ENCODE peak calls at places on chromosomes 13 and 19, in four cellular contexts. Q is gastrocnemius medialis, Z is fibroblast of pulmonary artery, Y is cardiac muscle cell. X is an unnamed sample.

GRCh38 chr13:86870388-86870966 is 800.7 kb upstream of the SLITRK5 start:
- DNase-seq in Y (peak; percentile 27), Q (no peak), Z (peak; percentile 24), X (no peak)

GRCh38 chr13:113106053-113106452 is 462 bp downstream of the F7 start:
- DNase-seq in Z (no peak), Y (no peak), Q (no peak), X (peak; percentile 1)

GRCh38 chr19:5070922-5071321 is 102.0 kb downstream of the KDM4B start:
- DNase-seq in Y (no peak), Q (no peak), Z (no peak), X (no peak)

GRCh38 chr13:50989476-50989875 is 79.9 kb downstream of the RNASEH2B start:
- DNase-seq in Q (no peak), Z (peak; percentile 42), Y (peak; percentile 59), X (peak; percentile 36)

GRCh38 chr19:55262359-55262758 is 3.5 kb upstream of the PPP6R1 start:
- DNase-seq in Y (no peak), Q (no peak), Z (no peak), X (no peak)

GRCh38 chr13:98447881-98448641 is 128.8 kb downstream of the STK24 start:
- DNase-seq in Q (no peak), Y (peak; percentile 12), Z (no peak), X (no peak)

GRCh38 chr19:55660991-55661390 is 6.2 kb downstream of the U2AF2 start:
- DNase-seq in Z (no peak), Y (no peak), Q (no peak), X (no peak)

GRCh38 chr19:14517446-14517839 is 754 bp downstream of the DNAJB1 start:
- DNase-seq in Y (peak; percentile 37), Z (peak; percentile 27), Q (no peak), X (no peak)

GRCh38 chr19:48342841-48343540 is 17.6 kb downstream of the EMP3 start:
- DNase-seq in Q (no peak), Z (peak; percentile 56), Y (peak; percentile 47), X (no peak)

GRCh38 chr13:36142735-36143134 is 11.6 kb upstream of the DCLK1 start:
- DNase-seq in Y (no peak), Q (no peak), Z (no peak), X (no peak)

GRCh38 chr19:38190061-38190460 is 34.0 kb downstream of the DPF1 start:
- DNase-seq in Z (no peak), Q (no peak), Y (no peak), X (no peak)

GRCh38 chr13:71695662-71696061 is 171.3 kb downstream of the DACH1 start:
- DNase-seq in Y (no peak), Z (no peak), Q (no peak), X (no peak)

GRCh38 chr13:44189085-44189484 is 184.5 kb upstream of the SERP2 start:
- DNase-seq in Q (no peak), Y (no peak), Z (no peak), X (no peak)

GRCh38 chr19:2441096-2441752 is 13.8 kb upstream of the TIMM13 start:
- DNase-seq in Q (no peak), Z (no peak), Y (no peak), X (no peak)

GRCh38 chr13:113759525-113760137 is 605 bp downstream of the TMEM255B start:
- DNase-seq in Y (peak; percentile 23), Z (peak; percentile 50), Q (no peak), X (no peak)

GRCh38 chr13:29749401-29750177 is 100.8 kb downstream of the UBL3 start:
- DNase-seq in Z (peak; percentile 4), Y (no peak), Q (no peak), X (no peak)

GRCh38 chr13:78241278-78241919 is 322.8 kb upstream of the EDNRB start:
- DNase-seq in Q (no peak), Y (peak; percentile 53), Z (peak; percentile 58), X (no peak)

GRCh38 chr13:94620286-94620896 is 18.7 kb downstream of the GPR180 start:
- DNase-seq in Y (peak; percentile 46), Z (peak; percentile 58), Q (no peak), X (no peak)

GRCh38 chr13:42333613-42334328 is 61.8 kb downstream of the AKAP11 start:
- DNase-seq in Z (peak; percentile 67), Y (peak; percentile 70), Q (no peak), X (no peak)

GRCh38 chr13:105928048-105928447 is 607.4 kb downstream of the EFNB2 start:
- DNase-seq in Y (no peak), Q (no peak), Z (no peak), X (no peak)

GRCh38 chr13:33369073-33369472 is 83.5 kb upstream of the STARD13 start:
- DNase-seq in Y (no peak), Z (no peak), Q (no peak), X (no peak)

GRCh38 chr13:46184277-46184699 is 2.3 kb upstream of the LCP1 start:
- DNase-seq in Y (peak; percentile 28), Z (peak; percentile 19), Q (no peak), X (peak; percentile 19)

GRCh38 chr13:90008707-90009149 is 1338.8 kb upstream of the MIR17HG start:
- DNase-seq in Z (no peak), Q (no peak), Y (no peak), X (no peak)

GRCh38 chr19:10690351-10690781 is 10.9 kb upstream of the QTRT1 start:
- DNase-seq in Q (no peak), Z (peak; percentile 77), Y (peak; percentile 79), X (no peak)

GRCh38 chr19:1453525-1454371 is 3.8 kb downstream of the APC2 start:
- DNase-seq in Q (no peak), Z (no peak), Y (no peak), X (no peak)

GRCh38 chr13:46469064-46469463 is 82.0 kb upstream of the RUBCNL start:
- DNase-seq in Q (no peak), Y (peak; percentile 71), Z (peak; percentile 65), X (no peak)

GRCh38 chr19:15551183-15552004 is 43.1 kb downstream of the CYP4F22 start:
- DNase-seq in Q (no peak), Z (peak; percentile 13), Y (peak; percentile 27), X (peak; percentile 65)

GRCh38 chr13:110944121-110944967 is 29.5 kb upstream of the ANKRD10 start:
- DNase-seq in Q (no peak), Z (peak; percentile 78), Y (peak; percentile 81), X (peak; percentile 35)